ENCODE peak calls at places on chromosomes 7 and 10, in eight cellular contexts. M, N, L, G, R, X, W and I are unnamed samples.

GRCh38 chr10:43686414-43686813 is 37.7 kb upstream of the ZNF32 start:
- DNase-seq in G (no peak), M (no peak), X (no peak), N (no peak), L (no peak), W (no peak), R (no peak), I (no peak)

GRCh38 chr10:35585903-35586535 is 19.1 kb upstream of the GJD4 start:
- DNase-seq in X (no peak), M (no peak), L (no peak), G (no peak), R (no peak), W (no peak), N (no peak), I (peak)

GRCh38 chr7:139730746-139731612 is 46.8 kb downstream of the HIPK2 start:
- DNase-seq in L (no peak), M (peak), N (no peak), W (no peak), X (no peak), R (peak), G (no peak), I (peak)

GRCh38 chr7:27774717-27775328 is 34.9 kb downstream of the TAX1BP1 start:
- DNase-seq in L (no peak), R (peak), M (peak), W (no peak), N (no peak), G (no peak), X (no peak), I (no peak)

GRCh38 chr7:100604976-100605911 is 3.1 kb downstream of the PCOLCE start:
- DNase-seq in R (no peak), X (peak), M (peak), L (peak), N (no peak), W (no peak), G (no peak), I (peak)

GRCh38 chr10:64365663-64366062 is 844.5 kb downstream of the REEP3 start:
- DNase-seq in M (no peak), X (no peak), G (no peak), L (no peak), W (no peak), N (no peak), R (no peak), I (no peak)

GRCh38 chr7:143188994-143189393 is 5.8 kb downstream of the TAS2R39 start:
- DNase-seq in X (no peak), W (no peak), M (no peak), N (no peak), R (no peak), L (no peak), G (no peak), I (no peak)

GRCh38 chr7:6529643-6530042 is 21.6 kb downstream of the GRID2IP start:
- DNase-seq in L (no peak), G (no peak), N (no peak), M (no peak), W (no peak), R (no peak), X (no peak), I (no peak)

GRCh38 chr10:130028465-130028819 is 64.4 kb upstream of the EBF3 start:
- DNase-seq in R (no peak), W (no peak), G (no peak), N (no peak), X (no peak), L (no peak), M (no peak), I (no peak)

GRCh38 chr7:137360087-137360679 is 16.6 kb upstream of the PTN start:
- DNase-seq in M (no peak), L (no peak), G (no peak), R (no peak), N (no peak), W (no peak), X (no peak), I (no peak)

GRCh38 chr10:113650172-113650571 is 13.7 kb downstream of the NRAP start:
- DNase-seq in W (no peak), R (no peak), L (no peak), M (no peak), G (no peak), X (no peak), N (no peak), I (no peak)

GRCh38 chr7:26438078-26438477 is 146.4 kb downstream of the SNX10 start:
- DNase-seq in N (no peak), G (no peak), X (no peak), R (no peak), M (no peak), L (no peak), W (no peak), I (no peak)

GRCh38 chr7:43735802-43736603 is 6.7 kb upstream of the COA1 start:
- DNase-seq in N (peak), G (no peak), M (no peak), X (no peak), W (no peak), L (no peak), R (peak), I (no peak)

GRCh38 chr7:30519122-30519521 is 14.5 kb upstream of the GGCT start:
- DNase-seq in W (no peak), R (no peak), N (no peak), M (no peak), G (no peak), X (no peak), L (no peak), I (no peak)

GRCh38 chr10:59361659-59362183 is 628 bp downstream of the FAM13C start:
- DNase-seq in X (no peak), G (no peak), R (peak), M (no peak), W (no peak), L (no peak), N (no peak), I (no peak)

GRCh38 chr10:70811881-70812280 is 3.9 kb upstream of the SGPL1 start:
- DNase-seq in X (no peak), M (no peak), R (no peak), L (no peak), G (no peak), W (no peak), N (no peak), I (no peak)

GRCh38 chr10:70814126-70814525 is 1.6 kb upstream of the SGPL1 start:
- DNase-seq in R (no peak), M (no peak), N (no peak), L (no peak), X (no peak), G (no peak), W (no peak), I (no peak)

GRCh38 chr10:70816220-70816894 is 609 bp downstream of the SGPL1 start:
- DNase-seq in R (peak), M (peak), G (peak), X (peak), L (peak), N (no peak), W (peak), I (peak)

GRCh38 chr10:70812814-70813213 is 2.9 kb upstream of the SGPL1 start:
- DNase-seq in R (no peak), N (no peak), G (no peak), X (no peak), W (no peak), L (no peak), M (no peak), I (no peak)

GRCh38 chr10:70815504-70816219 is at the start of gene SGPL1:
- DNase-seq in X (peak), G (peak), N (peak), R (peak), M (peak), L (peak), W (peak), I (peak)
- TF ChIP-seq POLR2A in X (no peak), G (no peak), N (peak), R (peak), M (peak), L (peak), W (peak), I (peak)

GRCh38 chr7:65872776-65873581 is at the start of gene VKORC1L1:
- DNase-seq in G (peak), W (peak), N (peak), X (peak), R (peak), L (peak), M (peak), I (peak)
- TF ChIP-seq POLR2A in G (no peak), W (peak), N (peak), X (no peak), R (peak), L (peak), M (peak), I (peak)

DNA sequence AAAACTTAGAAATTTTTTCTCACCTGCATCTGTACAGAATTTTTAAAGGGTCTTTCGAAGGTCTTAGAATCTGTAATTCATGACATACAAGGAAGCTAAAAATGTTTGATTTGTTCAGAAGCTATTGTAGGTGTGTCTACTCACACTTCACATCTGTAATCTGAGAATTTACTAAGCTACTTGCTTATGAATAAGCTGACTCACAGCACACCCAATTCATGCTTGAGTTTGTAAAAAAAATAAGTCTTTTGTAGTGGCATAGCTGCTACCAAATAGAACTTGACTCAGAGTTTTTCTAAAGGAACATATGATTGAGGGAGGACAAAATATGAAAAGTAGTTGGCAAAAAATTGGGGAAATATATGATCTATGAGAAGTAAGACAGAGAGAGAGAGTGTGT is 12.7 kb upstream of the AGR2 start:
- DNase-seq in R (peak), X (no peak), L (no peak), W (no peak), N (no peak), G (no peak), M (no peak), I (no peak)
- TF ChIP-seq POLR2A in R (no peak), X (no peak), L (no peak), W (no peak), N (no peak), G (no peak), M (no peak), I (no peak)

GRCh38 chr10:18658992-18659783 is at the start of gene ARL5B:
- DNase-seq in L (peak), X (peak), R (peak), M (peak), W (peak), G (peak), N (peak), I (peak)
- TF ChIP-seq POLR2A in L (peak), X (peak), R (peak), M (peak), W (peak), G (peak), N (peak), I (peak)

GRCh38 chr10:100148353-100149211 is 37.2 kb downstream of the ERLIN1 start:
- DNase-seq in L (no peak), X (no peak), R (peak), W (no peak), N (peak), M (no peak), G (peak), I (no peak)

GRCh38 chr10:100155936-100156335 is 29.9 kb downstream of the ERLIN1 start:
- DNase-seq in X (no peak), M (no peak), R (no peak), W (no peak), G (no peak), N (no peak), L (no peak), I (no peak)

GRCh38 chr10:100151901-100152300 is 33.9 kb downstream of the ERLIN1 start:
- DNase-seq in M (no peak), N (no peak), G (no peak), L (no peak), X (no peak), R (no peak), W (no peak), I (no peak)

GRCh38 chr10:100157140-100157539 is 28.7 kb downstream of the ERLIN1 start:
- DNase-seq in R (no peak), N (no peak), L (no peak), M (no peak), G (no peak), W (no peak), X (no peak), I (no peak)

DNA sequence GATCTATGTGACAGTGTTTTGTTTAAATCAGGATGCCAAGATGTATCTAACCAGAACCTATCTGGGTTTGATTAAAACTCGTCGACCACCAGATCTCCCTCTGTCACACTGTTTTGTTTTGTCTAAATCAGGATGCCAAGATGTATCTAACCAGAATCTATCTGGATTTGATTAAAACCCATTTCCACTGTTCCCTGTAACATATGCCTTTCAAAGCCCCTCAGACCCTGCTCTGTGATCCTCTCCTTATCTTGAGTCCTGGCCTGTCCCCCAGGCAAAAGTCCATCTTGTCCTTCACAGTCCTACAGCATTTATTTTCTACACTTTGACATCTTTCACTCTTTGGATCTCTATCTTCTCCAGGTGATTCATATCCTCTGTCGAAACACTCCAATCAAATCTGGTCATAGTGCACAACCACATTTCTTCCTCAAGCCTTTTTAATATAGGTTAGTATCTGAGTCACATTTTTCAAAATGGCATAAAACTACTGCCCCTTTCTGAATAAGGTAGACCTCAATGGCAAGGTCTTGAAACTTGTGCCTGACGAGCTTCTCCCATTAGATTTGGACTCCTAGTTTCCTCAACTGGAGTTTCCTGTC is 32.5 kb downstream of the ERLIN1 start:
- DNase-seq in X (no peak), R (no peak), N (no peak), L (no peak), G (no peak), W (no peak), M (no peak), I (no peak)
- TF ChIP-seq POLR2A in X (no peak), R (no peak), N (no peak), L (no peak), G (no peak), W (no peak), M (no peak), I (no peak)

DNA sequence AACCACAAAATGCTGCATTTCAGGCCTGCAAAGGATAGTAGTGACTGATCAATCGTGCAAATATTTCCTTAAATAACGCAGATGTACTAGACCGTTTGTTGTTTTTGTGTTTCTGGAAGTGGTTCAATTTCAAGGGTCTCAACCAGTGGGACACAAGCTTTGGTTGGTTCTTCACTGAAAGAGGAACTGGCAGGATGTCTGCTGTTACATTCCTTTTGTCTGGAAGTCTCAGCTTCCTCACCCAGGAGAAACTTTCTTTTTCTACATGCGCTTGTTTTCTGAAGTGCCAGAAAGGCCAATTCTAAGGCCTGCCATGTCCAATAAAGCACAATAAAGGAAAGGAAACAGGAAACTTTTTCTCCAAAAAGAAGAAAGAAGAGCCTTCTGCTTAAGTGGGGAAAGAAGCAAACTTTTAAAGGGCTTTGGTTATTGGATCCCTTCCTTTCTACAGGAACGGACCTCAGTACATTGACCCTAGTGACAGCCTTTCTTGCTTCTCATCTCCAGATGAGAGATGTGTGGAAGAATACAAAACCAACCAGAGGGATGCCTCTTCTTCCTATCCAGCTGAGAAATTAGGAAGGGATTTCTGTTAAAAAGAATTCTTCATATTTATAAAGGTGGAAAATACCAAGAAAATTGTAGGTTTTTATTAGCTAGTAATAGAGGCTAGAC is 4.2 kb downstream of the DKK1 start:
- DNase-seq in N (no peak), R (peak), W (no peak), X (no peak), G (no peak), M (no peak), L (no peak), I (no peak)
- TF ChIP-seq POLR2A in N (no peak), R (no peak), W (no peak), X (no peak), G (no peak), M (no peak), L (no peak), I (no peak)

GRCh38 chr7:158953912-158954311 is 97.6 kb downstream of the DYNC2I1 start:
- DNase-seq in N (no peak), X (no peak), R (no peak), W (no peak), G (no peak), M (no peak), L (no peak), I (no peak)
- TF ChIP-seq POLR2A in N (no peak), X (no peak), R (no peak), W (no peak), G (no peak), M (no peak), L (no peak), I (no peak)